ENCODE peak calls at places on chromosomes 11 and 22, in seven cellular contexts. V is sigmoid colon, T is prostate gland, W is suprapubic skin, U is breast epithelium, Z is GM12892, F is transverse colon. E is an unnamed sample.

GRCh38 chr11:26753738-26754504 is 32.1 kb upstream of the SLC5A12 start:
- DNase-seq in V (peak; percentile 75), F (peak; percentile 35), U (no peak), T (peak; percentile 49), W (no peak), Z (no peak), E (no peak)

GRCh38 chr22:50574383-50574755 is 3.9 kb downstream of the CPT1B start:
- DNase-seq in Z (no peak), U (no peak), W (peak; percentile 55), V (no peak), F (no peak), T (no peak), E (no peak)

GRCh38 chr11:35478411-35479139 is 46.8 kb downstream of the PAMR1 start:
- DNase-seq in V (no peak), F (peak; percentile 37), Z (no peak), T (no peak), W (no peak), U (no peak), E (no peak)

GRCh38 chr22:49960967-49961600 is 512 bp downstream of the PIM3 start:
- DNase-seq in V (peak; percentile 76), U (peak; percentile 63), T (peak; percentile 33), W (peak; percentile 79), F (peak; percentile 55), Z (no peak), E (no peak)

GRCh38 chr22:37448521-37449150 is 21.4 kb upstream of the ELFN2 start:
- DNase-seq in U (no peak), W (no peak), F (no peak), Z (no peak), V (no peak), T (no peak), E (no peak)

GRCh38 chr22:44404341-44405020 is 91.7 kb upstream of the SHISAL1 start:
- DNase-seq in W (peak; percentile 27), U (no peak), V (peak; percentile 48), F (no peak), Z (no peak), T (no peak), E (no peak)

GRCh38 chr22:27836181-27836580 is 34.6 kb upstream of the MN1 start:
- DNase-seq in V (peak; percentile 42), T (no peak), U (no peak), F (no peak), W (peak; percentile 26), Z (no peak), E (no peak)

GRCh38 chr11:33652930-33653329 is 47.7 kb downstream of the C11orf91 start:
- DNase-seq in U (no peak), V (no peak), T (no peak), Z (no peak), F (no peak), W (no peak), E (no peak)

GRCh38 chr11:117670443-117670842 is 126.6 kb downstream of the DSCAML1 start:
- DNase-seq in Z (no peak), W (no peak), T (no peak), U (no peak), F (no peak), V (no peak), E (no peak)

GRCh38 chr11:95674669-95675358 is 114.8 kb downstream of the FAM76B start:
- DNase-seq in T (no peak), W (no peak), Z (no peak), U (no peak), V (no peak), F (no peak), E (no peak)

GRCh38 chr11:72241290-72241781 is 2.6 kb downstream of the PHOX2A start:
- DNase-seq in Z (no peak), W (no peak), U (peak; percentile 42), F (no peak), V (peak; percentile 64), T (no peak), E (no peak)

GRCh38 chr22:35367331-35367886 is 13.5 kb upstream of the HMOX1 start:
- DNase-seq in F (peak; percentile 55), U (no peak), Z (no peak), W (no peak), T (no peak), V (no peak), E (no peak)

GRCh38 chr11:57288771-57289579 is 35.8 kb downstream of the TNKS1BP1 start:
- DNase-seq in W (no peak), V (no peak), F (no peak), U (no peak), T (no peak), Z (no peak), E (no peak)

GRCh38 chr11:73359930-73360742 is 16.1 kb upstream of the RELT start:
- DNase-seq in Z (no peak), T (no peak), U (no peak), F (no peak), W (no peak), V (no peak), E (peak; percentile 70)

GRCh38 chr11:2419638-2420501 is 19.3 kb downstream of the TSSC4 start:
- DNase-seq in T (peak; percentile 57), U (peak; percentile 71), Z (peak; percentile 85), F (peak; percentile 84), V (peak; percentile 89), W (no peak), E (peak; percentile 87)

GRCh38 chr11:44950625-44951472 is at the start of gene TP53I11:
- DNase-seq in V (peak; percentile 88), T (peak; percentile 75), U (peak; percentile 77), Z (peak; percentile 42), F (peak; percentile 87), W (peak; percentile 86), E (peak; percentile 64)

GRCh38 chr22:30806391-30806861 is 111.8 kb downstream of the OSBP2 start:
- DNase-seq in Z (no peak), F (no peak), W (no peak), V (no peak), U (no peak), T (no peak), E (no peak)

GRCh38 chr11:126132319-126132718 is 69.7 kb upstream of the CDON start:
- DNase-seq in U (no peak), F (no peak), W (no peak), T (peak; percentile 63), Z (no peak), V (peak; percentile 75), E (no peak)

GRCh38 chr11:65169164-65169641 is 830 bp upstream of the SPDYC start:
- DNase-seq in F (no peak), T (no peak), U (no peak), V (no peak), W (no peak), Z (no peak), E (no peak)

GRCh38 chr22:43484227-43484626 is 72.4 kb downstream of the MPPED1 start:
- DNase-seq in U (no peak), F (no peak), W (no peak), Z (no peak), V (no peak), T (no peak), E (no peak)

GRCh38 chr11:102560555-102561011 is 30.0 kb upstream of the MMP7 start:
- DNase-seq in V (peak; percentile 76), T (peak; percentile 78), W (no peak), U (no peak), Z (no peak), F (peak; percentile 15), E (no peak)

GRCh38 chr22:42644422-42645340 is 4.3 kb upstream of the ATP5MGL start:
- DNase-seq in Z (no peak), W (no peak), V (peak; percentile 87), U (no peak), F (peak; percentile 51), T (no peak), E (no peak)

GRCh38 chr22:22721681-22722309 is 77.4 kb downstream of the GGTLC2 start:
- DNase-seq in W (no peak), V (no peak), F (no peak), T (no peak), Z (no peak), U (no peak), E (no peak)

DNA sequence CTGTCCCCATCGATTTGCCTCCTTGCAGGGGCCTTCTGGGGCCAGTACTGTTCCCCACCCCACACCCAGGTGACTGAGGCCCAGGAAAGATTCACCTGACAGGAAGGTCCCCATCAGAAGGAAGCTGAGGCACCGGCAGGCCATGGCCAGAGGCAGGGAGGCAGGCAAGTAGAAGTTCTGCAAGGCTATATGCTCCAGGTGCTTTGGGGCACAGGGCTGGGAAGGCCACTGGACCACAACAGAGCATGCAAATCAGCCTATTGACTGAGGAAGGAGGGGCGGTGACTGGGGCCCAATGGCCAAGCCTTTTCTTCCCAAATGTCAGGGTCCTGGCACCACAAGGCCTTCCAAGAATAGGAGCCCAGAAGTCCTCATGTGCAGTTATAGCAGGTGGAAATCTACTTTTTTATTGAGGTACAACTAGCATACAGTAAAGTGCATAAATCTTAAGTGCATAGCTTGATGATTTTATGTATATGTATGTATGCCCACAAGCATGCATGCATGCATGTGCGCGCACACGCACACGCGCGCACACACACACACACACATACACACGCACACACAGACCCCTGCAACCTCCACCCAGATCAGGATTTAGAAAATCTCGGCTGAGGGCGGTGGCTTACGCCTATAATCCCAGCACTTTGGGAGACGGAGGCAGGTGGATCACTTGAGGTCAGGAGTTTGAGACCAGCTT is at the start of gene VPREB3:
- DNase-seq in W (no peak), Z (no peak), V (no peak), F (no peak), T (no peak), U (no peak), E (no peak)
- TF ChIP-seq POLR2AphosphoS5 in W (no peak), Z (no peak), V (no peak), F (no peak), T (no peak), U (no peak), E (no peak)

GRCh38 chr22:38871360-38872171 is 450 bp downstream of the CBX6 start:
- DNase-seq in F (no peak), U (no peak), T (no peak), W (peak; percentile 69), Z (no peak), V (peak; percentile 73), E (no peak)
- TF ChIP-seq POLR2A in F (no peak), U (no peak), T (no peak), W (no peak), Z (no peak), V (no peak), E (no peak)

DNA sequence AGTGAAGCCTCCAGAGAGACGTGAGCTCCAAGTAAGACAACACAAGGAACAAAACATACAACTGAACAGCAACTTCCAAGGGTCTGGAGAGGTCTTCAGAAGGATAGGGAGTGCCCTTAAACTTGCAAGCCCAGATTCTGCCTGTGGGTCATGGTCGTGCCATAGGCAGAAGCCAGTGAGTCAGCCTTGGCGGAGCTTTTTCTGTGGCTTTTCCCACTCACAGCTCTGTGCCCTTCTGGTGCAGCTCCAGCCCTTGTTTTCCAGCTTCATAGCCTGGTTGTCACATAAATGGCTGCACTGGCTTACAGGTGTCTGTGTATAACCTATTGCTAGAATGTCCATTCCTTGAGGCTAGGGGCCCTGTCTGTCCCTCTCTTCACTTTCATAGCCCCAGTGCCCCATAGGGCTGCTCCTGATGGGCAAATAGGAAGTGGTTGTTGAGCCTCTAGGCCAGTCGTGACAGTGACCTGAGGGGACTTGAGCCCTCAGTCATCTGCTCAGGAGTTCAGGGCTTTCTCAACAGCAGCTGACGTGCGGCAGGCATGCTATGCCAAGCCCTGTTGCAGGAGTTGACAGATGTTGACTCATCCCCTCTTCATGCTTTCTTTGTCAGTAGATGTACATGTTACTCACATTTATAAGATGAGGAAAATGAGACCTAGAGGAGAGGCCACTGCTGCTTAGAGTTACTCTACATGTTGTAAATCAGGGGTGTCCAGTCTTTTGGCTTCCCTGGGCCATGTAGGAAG is 7.4 kb downstream of the MED15 start:
- DNase-seq in U (no peak), W (no peak), T (no peak), Z (no peak), F (no peak), V (no peak), E (no peak)
- TF ChIP-seq POLR2AphosphoS5 in U (no peak), W (no peak), T (no peak), Z (no peak), F (no peak), V (no peak), E (no peak)

GRCh38 chr11:86951706-86952105 is 3.5 kb downstream of the FZD4 start:
- DNase-seq in T (no peak), F (no peak), V (no peak), W (no peak), Z (no peak), U (no peak), E (no peak)
- TF ChIP-seq POLR2A in T (no peak), F (no peak), V (no peak), W (no peak), Z (no peak), U (no peak), E (no peak)